ENCODE peak calls at places on chromosomes 12 and 14, in four cellular contexts. One of them, this sample, is unnamed.

GRCh38 chr12:8605057-8605456 is 7.6 kb downstream of the AICDA start:
- DNase-seq in CD4-positive, alpha-beta memory T cell: no peak
- DNase-seq in body of pancreas: no peak
- DNase-seq in mammary epithelial cell: no peak
- DNase-seq in this sample: no peak

GRCh38 chr14:85532981-85533820 is 3.3 kb downstream of the FLRT2 start:
- DNase-seq in CD4-positive, alpha-beta memory T cell: no peak
- DNase-seq in body of pancreas: peak; percentile 81
- DNase-seq in mammary epithelial cell: peak; percentile 88
- DNase-seq in this sample: peak; percentile 72

GRCh38 chr12:15496738-15497137 is 174.4 kb downstream of the PTPRO start:
- DNase-seq in CD4-positive, alpha-beta memory T cell: no peak
- DNase-seq in body of pancreas: no peak
- DNase-seq in mammary epithelial cell: no peak
- DNase-seq in this sample: no peak

GRCh38 chr12:60921541-60921940 is 1325.7 kb downstream of the SLC16A7 start:
- DNase-seq in CD4-positive, alpha-beta memory T cell: no peak
- DNase-seq in body of pancreas: no peak
- DNase-seq in mammary epithelial cell: no peak
- DNase-seq in this sample: no peak

GRCh38 chr14:54772451-54772881 is 130.2 kb downstream of the GCH1 start:
- DNase-seq in CD4-positive, alpha-beta memory T cell: no peak
- DNase-seq in body of pancreas: no peak
- DNase-seq in mammary epithelial cell: no peak
- DNase-seq in this sample: no peak

GRCh38 chr14:98580131-98580678 is 691.8 kb downstream of the BCL11B start:
- DNase-seq in CD4-positive, alpha-beta memory T cell: peak; percentile 28
- DNase-seq in body of pancreas: no peak
- DNase-seq in mammary epithelial cell: peak; percentile 39
- DNase-seq in this sample: no peak

GRCh38 chr12:124740691-124741137 is 123.0 kb downstream of the SCARB1 start:
- DNase-seq in CD4-positive, alpha-beta memory T cell: no peak
- DNase-seq in body of pancreas: no peak
- DNase-seq in mammary epithelial cell: peak; percentile 83
- DNase-seq in this sample: peak; percentile 62

GRCh38 chr12:108640802-108641445 is 7.2 kb upstream of the SELPLG start:
- DNase-seq in CD4-positive, alpha-beta memory T cell: no peak
- DNase-seq in body of pancreas: no peak
- DNase-seq in mammary epithelial cell: peak; percentile 40
- DNase-seq in this sample: no peak

GRCh38 chr12:108560321-108560721 is 652 bp downstream of the SART3 start:
- DNase-seq in CD4-positive, alpha-beta memory T cell: no peak
- DNase-seq in body of pancreas: no peak
- DNase-seq in mammary epithelial cell: peak; percentile 58
- DNase-seq in this sample: no peak

GRCh38 chr12:28869197-28869596 is 279.9 kb upstream of the FAR2 start:
- DNase-seq in CD4-positive, alpha-beta memory T cell: no peak
- DNase-seq in body of pancreas: no peak
- DNase-seq in mammary epithelial cell: peak; percentile 97
- DNase-seq in this sample: no peak

GRCh38 chr14:65471038-65471878 is 58.7 kb downstream of the FUT8 start:
- DNase-seq in CD4-positive, alpha-beta memory T cell: no peak
- DNase-seq in body of pancreas: no peak
- DNase-seq in mammary epithelial cell: no peak
- DNase-seq in this sample: no peak

GRCh38 chr12:91129662-91130362 is 18.5 kb upstream of the LUM start:
- DNase-seq in CD4-positive, alpha-beta memory T cell: no peak
- DNase-seq in body of pancreas: no peak
- DNase-seq in mammary epithelial cell: no peak
- DNase-seq in this sample: no peak

GRCh38 chr14:93207468-93208308 is 632 bp downstream of the UBR7 start:
- DNase-seq in CD4-positive, alpha-beta memory T cell: peak; percentile 19
- DNase-seq in body of pancreas: peak; percentile 54
- DNase-seq in mammary epithelial cell: peak; percentile 57
- DNase-seq in this sample: peak; percentile 78

GRCh38 chr12:47100146-47100545 is 20.4 kb upstream of the AMIGO2 start:
- DNase-seq in CD4-positive, alpha-beta memory T cell: no peak
- DNase-seq in body of pancreas: no peak
- DNase-seq in mammary epithelial cell: no peak
- DNase-seq in this sample: no peak

GRCh38 chr12:60162988-60163720 is 567.3 kb downstream of the SLC16A7 start:
- DNase-seq in CD4-positive, alpha-beta memory T cell: no peak
- DNase-seq in body of pancreas: no peak
- DNase-seq in mammary epithelial cell: no peak
- DNase-seq in this sample: no peak

GRCh38 chr12:111616177-111616623 is 17.1 kb upstream of the ATXN2 start:
- DNase-seq in CD4-positive, alpha-beta memory T cell: no peak
- DNase-seq in body of pancreas: peak; percentile 22
- DNase-seq in mammary epithelial cell: no peak
- DNase-seq in this sample: no peak

GRCh38 chr12:44490181-44490580 is 385.9 kb downstream of the NELL2 start:
- DNase-seq in CD4-positive, alpha-beta memory T cell: no peak
- DNase-seq in body of pancreas: no peak
- DNase-seq in mammary epithelial cell: no peak
- DNase-seq in this sample: no peak

GRCh38 chr12:4272014-4272975 is 1.3 kb upstream of the CCND2 start:
- DNase-seq in CD4-positive, alpha-beta memory T cell: peak; percentile 91
- DNase-seq in body of pancreas: peak; percentile 90
- DNase-seq in mammary epithelial cell: peak; percentile 79
- DNase-seq in this sample: peak; percentile 77

GRCh38 chr14:96221109-96221650 is 16.5 kb downstream of the BDKRB2 start:
- DNase-seq in CD4-positive, alpha-beta memory T cell: no peak
- DNase-seq in body of pancreas: no peak
- DNase-seq in mammary epithelial cell: no peak
- DNase-seq in this sample: no peak

GRCh38 chr12:62957233-62957953 is 22.4 kb upstream of the PPM1H start:
- DNase-seq in CD4-positive, alpha-beta memory T cell: no peak
- DNase-seq in body of pancreas: no peak
- DNase-seq in mammary epithelial cell: no peak
- DNase-seq in this sample: no peak

GRCh38 chr14:77198576-77198975 is 17.0 kb downstream of the TMEM63C start:
- DNase-seq in CD4-positive, alpha-beta memory T cell: no peak
- DNase-seq in body of pancreas: no peak
- DNase-seq in mammary epithelial cell: no peak
- DNase-seq in this sample: no peak

DNA sequence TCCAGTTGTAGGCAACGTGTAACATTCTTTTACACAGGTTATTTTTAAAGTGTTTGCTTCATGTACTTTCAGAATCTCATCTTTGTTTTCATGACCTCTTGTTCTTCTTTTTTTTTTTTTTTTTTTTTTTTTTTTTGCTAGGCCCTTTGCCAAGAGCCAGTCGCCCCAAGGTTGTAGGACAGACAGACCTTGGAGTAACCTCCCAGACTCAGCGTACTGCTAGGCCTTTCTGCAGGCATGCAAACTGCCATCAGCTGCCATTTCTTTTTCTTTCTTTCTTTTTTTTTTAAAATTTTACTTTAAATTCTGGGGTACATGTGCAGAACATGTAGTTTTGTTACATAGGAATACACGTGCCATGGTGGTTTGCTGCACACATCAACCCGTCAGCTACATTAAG is 452.3 kb upstream of the MDGA2 start:
- DNase-seq in CD4-positive, alpha-beta memory T cell: no peak
- DNase-seq in body of pancreas: no peak
- DNase-seq in mammary epithelial cell: no peak
- DNase-seq in this sample: no peak
- H3K4me1 ChIP-seq in CD4-positive, alpha-beta memory T cell: no peaks in the 10 kb centered on the region
- H3K4me1 ChIP-seq in body of pancreas: no peaks in the 10 kb centered on the region
- H3K4me1 ChIP-seq in mammary epithelial cell: no peaks in the 10 kb centered on the region
- H3K4me1 ChIP-seq in this sample: no peaks in the 10 kb centered on the region

DNA sequence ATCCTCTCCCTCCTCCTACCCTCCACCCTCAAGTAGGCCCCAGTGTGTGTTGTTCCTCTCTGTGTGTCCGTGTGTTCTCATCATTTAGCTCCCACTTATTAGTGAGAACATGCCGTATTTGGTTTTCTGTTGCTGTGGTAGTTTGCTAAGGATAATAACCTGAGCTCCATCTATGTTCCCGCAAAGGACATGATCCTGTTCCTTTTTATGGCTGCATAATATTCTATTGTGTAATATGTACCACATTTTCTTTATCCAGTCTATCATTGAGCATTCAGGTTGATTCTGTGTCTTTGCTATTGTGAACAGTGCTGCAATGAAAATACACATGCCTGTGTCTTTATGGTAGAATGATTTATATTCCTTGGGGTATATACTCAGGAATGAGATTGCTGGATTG is 30.5 kb downstream of the JDP2 start:
- DNase-seq in CD4-positive, alpha-beta memory T cell: no peak
- DNase-seq in body of pancreas: no peak
- DNase-seq in mammary epithelial cell: no peak
- DNase-seq in this sample: no peak
- H3K4me1 ChIP-seq in CD4-positive, alpha-beta memory T cell: no peaks in the 10 kb centered on the region
- H3K4me1 ChIP-seq in body of pancreas: peaks cover 81% of the 10 kb centered on the region
- H3K4me1 ChIP-seq in mammary epithelial cell: peaks cover 5% of the 10 kb centered on the region
- H3K4me1 ChIP-seq in this sample: peaks cover 72% of the 10 kb centered on the region

GRCh38 chr12:76489737-76490136 is 69.8 kb downstream of the OSBPL8 start:
- DNase-seq in CD4-positive, alpha-beta memory T cell: no peak
- DNase-seq in body of pancreas: no peak
- DNase-seq in mammary epithelial cell: no peak
- DNase-seq in this sample: no peak

GRCh38 chr12:76491292-76491691 is 68.3 kb downstream of the OSBPL8 start:
- DNase-seq in CD4-positive, alpha-beta memory T cell: no peak
- DNase-seq in body of pancreas: no peak
- DNase-seq in mammary epithelial cell: no peak
- DNase-seq in this sample: no peak

GRCh38 chr12:76486011-76486410 is 73.6 kb downstream of the OSBPL8 start:
- DNase-seq in CD4-positive, alpha-beta memory T cell: no peak
- DNase-seq in body of pancreas: no peak
- DNase-seq in mammary epithelial cell: no peak
- DNase-seq in this sample: no peak

GRCh38 chr12:76495556-76495955 is 64.0 kb downstream of the OSBPL8 start:
- DNase-seq in CD4-positive, alpha-beta memory T cell: no peak
- DNase-seq in body of pancreas: no peak
- DNase-seq in mammary epithelial cell: peak; percentile 41
- DNase-seq in this sample: no peak

GRCh38 chr12:76490763-76491162 is 68.8 kb downstream of the OSBPL8 start:
- DNase-seq in CD4-positive, alpha-beta memory T cell: no peak
- DNase-seq in body of pancreas: no peak
- DNase-seq in mammary epithelial cell: no peak
- DNase-seq in this sample: no peak
- H3K4me1 ChIP-seq in CD4-positive, alpha-beta memory T cell: peaks cover 12% of the 10 kb centered on the region
- H3K4me1 ChIP-seq in body of pancreas: no peaks in the 10 kb centered on the region
- H3K4me1 ChIP-seq in mammary epithelial cell: peaks cover under 1% of the 10 kb centered on the region
- H3K4me1 ChIP-seq in this sample: no peaks in the 10 kb centered on the region

DNA sequence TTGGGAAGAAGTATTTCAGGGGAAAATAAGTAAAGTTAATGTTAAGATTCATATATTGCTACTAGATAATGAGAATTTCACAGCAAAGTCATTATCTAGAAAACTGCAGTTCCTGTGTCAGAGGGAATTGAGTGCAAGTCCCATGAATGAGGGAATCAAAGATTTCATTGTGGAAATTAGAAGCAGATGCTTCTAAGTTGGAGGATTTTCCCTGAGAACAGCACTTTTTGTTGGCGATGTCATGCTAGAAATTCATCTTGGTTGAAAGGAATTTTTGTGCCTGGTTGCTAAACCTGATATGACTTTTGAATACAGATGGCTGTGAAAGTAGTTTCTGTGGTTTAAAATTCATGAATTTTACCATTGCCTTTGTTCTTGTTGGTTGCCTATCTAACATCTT is 25.6 kb downstream of the FRMD6 start:
- DNase-seq in CD4-positive, alpha-beta memory T cell: no peak
- DNase-seq in body of pancreas: no peak
- DNase-seq in mammary epithelial cell: no peak
- DNase-seq in this sample: no peak
- H3K4me1 ChIP-seq in CD4-positive, alpha-beta memory T cell: no peaks in the 10 kb centered on the region
- H3K4me1 ChIP-seq in body of pancreas: no peaks in the 10 kb centered on the region
- H3K4me1 ChIP-seq in mammary epithelial cell: peaks cover 47% of the 10 kb centered on the region
- H3K4me1 ChIP-seq in this sample: peaks cover 19% of the 10 kb centered on the region

This sample was measured in psoas muscle.